ENCODE peak calls at places on chromosomes 12 and 14, in eight cellular contexts. W is OCI-LY7, Y is cardiac fibroblast, U is neural crest cell, H is astrocyte of the cerebellum, J is pancreas, D is stomach, A is nephron progenitor cell. B is an unnamed sample.

GRCh38 chr12:58309806-58310205 is 368.4 kb downstream of the ATP23 start:
- DNase-seq in H (no peak), W (no peak), Y (no peak), J (no peak), U (no peak), A (no peak), D (no peak), B (no peak)

GRCh38 chr12:132686831-132687210 is 321 bp downstream of the POLE start:
- DNase-seq in J (peak), A (peak), D (no peak), H (no peak), Y (no peak), U (no peak), W (no peak), B (no peak)

GRCh38 chr12:111991946-111992345 is 21.0 kb downstream of the TMEM116 start:
- DNase-seq in D (no peak), J (no peak), U (no peak), A (no peak), H (no peak), W (no peak), Y (no peak), B (no peak)

GRCh38 chr12:49187184-49187583 is 1.7 kb downstream of the TUBA1A start:
- DNase-seq in U (peak), H (no peak), W (no peak), J (no peak), A (no peak), Y (peak), D (no peak), B (peak)

GRCh38 chr14:69107407-69108003 is 45.4 kb downstream of the DCAF5 start:
- DNase-seq in D (peak), J (no peak), Y (peak), A (peak), W (peak), H (peak), U (no peak), B (no peak)

GRCh38 chr12:99709116-99709515 is 61.6 kb downstream of the GARIN6 start:
- DNase-seq in W (no peak), D (no peak), A (no peak), H (no peak), J (no peak), Y (no peak), U (no peak), B (no peak)

GRCh38 chr12:32828552-32828951 is 68.0 kb downstream of the PKP2 start:
- DNase-seq in W (no peak), H (no peak), Y (no peak), D (no peak), J (no peak), U (no peak), A (no peak), B (no peak)

GRCh38 chr12:25272937-25273526 is 22.3 kb upstream of the KRAS start:
- DNase-seq in H (no peak), J (no peak), A (no peak), W (no peak), U (no peak), Y (no peak), D (no peak), B (no peak)

DNA sequence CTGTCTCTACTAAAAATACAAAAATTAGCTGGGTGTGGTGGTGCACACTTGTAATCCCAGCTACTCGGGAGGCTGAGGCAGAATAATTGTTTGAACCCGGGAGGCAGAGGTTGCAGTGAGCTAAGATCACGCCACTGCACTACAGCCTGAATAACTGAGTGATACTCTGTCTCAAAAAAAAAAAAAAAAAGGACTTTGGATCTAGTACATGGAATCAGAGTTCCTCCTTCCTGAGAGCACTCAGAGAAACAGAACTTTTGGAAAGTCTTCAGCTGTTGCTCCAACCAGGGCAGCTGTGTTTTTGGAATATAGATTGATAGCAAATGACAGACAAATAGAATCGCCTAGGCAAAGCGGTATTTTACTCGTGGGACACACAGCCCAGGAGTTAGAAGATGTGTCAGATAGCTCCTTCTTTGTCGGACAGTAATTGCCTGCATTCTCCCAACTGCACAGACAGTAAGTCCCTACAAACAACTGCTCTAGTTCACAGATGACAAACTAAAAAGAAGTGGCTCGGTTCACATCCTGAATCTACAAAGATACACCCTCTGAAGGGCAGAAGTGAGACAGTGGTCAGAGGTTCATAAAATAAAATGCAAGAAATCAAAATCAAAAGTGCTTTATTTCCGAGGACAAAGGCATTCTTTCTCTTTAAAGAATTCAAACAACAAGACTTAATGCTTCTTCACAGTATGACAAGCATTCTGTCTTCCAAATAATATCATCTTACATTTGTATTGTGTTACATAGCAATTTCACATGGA is 17.1 kb upstream of the NEK9 start:
- DNase-seq in H (no peak), Y (no peak), J (no peak), D (no peak), U (no peak), W (no peak), A (no peak), B (no peak)
- TF ChIP-seq CTCF in H (no peak), Y (no peak), J (no peak), D (no peak), U (no peak), W (no peak), A (no peak), B (no peak)

DNA sequence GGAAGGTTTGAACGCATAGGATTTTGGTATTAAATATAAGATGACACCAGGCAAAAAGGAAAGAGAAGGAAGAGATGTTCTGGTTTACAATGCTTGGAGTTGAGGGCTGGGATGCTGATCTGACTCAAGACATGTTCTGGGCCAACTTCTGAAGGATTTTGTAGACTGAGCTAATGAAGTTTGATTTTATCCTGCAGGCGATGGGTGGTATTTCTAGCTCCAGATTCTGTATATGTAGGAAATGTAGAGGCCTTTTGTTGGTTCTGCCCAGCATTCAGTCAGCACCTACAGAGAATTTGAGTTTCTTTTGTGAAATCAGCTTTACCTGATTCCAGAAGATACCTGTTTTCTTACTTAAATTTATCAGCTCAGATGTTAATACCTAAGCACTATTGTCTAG is 48.2 kb downstream of the VEZT start:
- DNase-seq in A (no peak), U (no peak), W (no peak), H (no peak), D (no peak), J (no peak), Y (no peak), B (no peak)
- TF ChIP-seq CTCF in A (no peak), U (no peak), W (no peak), H (no peak), D (no peak), J (no peak), Y (no peak), B (no peak)

GRCh38 chr12:71594214-71594948 is 69.3 kb downstream of the ZFC3H1 start:
- DNase-seq in Y (peak), H (no peak), J (no peak), U (no peak), W (no peak), D (peak), A (no peak), B (no peak)
- TF ChIP-seq CTCF in Y (no peak), H (no peak), J (no peak), U (no peak), W (no peak), D (no peak), A (no peak), B (no peak)

GRCh38 chr12:116879509-116880212 is 1.6 kb downstream of the HRK start:
- DNase-seq in W (peak), H (no peak), U (no peak), A (peak), D (no peak), Y (no peak), J (no peak), B (no peak)

GRCh38 chr12:116881867-116882507 is 746 bp upstream of the HRK start:
- DNase-seq in J (no peak), D (no peak), Y (no peak), A (peak), W (peak), H (no peak), U (no peak), B (no peak)

GRCh38 chr12:116880213-116880816 is 926 bp downstream of the HRK start:
- DNase-seq in W (no peak), A (no peak), U (no peak), D (no peak), Y (no peak), J (no peak), H (no peak), B (no peak)

GRCh38 chr12:116881325-116881866 is at the start of gene HRK:
- DNase-seq in U (no peak), H (no peak), J (no peak), D (no peak), A (no peak), Y (no peak), W (peak), B (no peak)

GRCh38 chr12:116880817-116881324 is 370 bp downstream of the HRK start:
- DNase-seq in A (peak), Y (peak), J (peak), W (peak), D (peak), U (peak), H (no peak), B (no peak)
- TF ChIP-seq CTCF in A (no peak), Y (no peak), J (no peak), W (peak), D (no peak), U (peak), H (no peak), B (no peak)